ENCODE peak calls at places on chromosome 12, in six cellular contexts. I is stimulated activated CD4-positive, alpha-beta T cell treated with anti-CD3 and anti-CD28 coated beads, Interleukin-2, amount 100 ng/mL, for 48 hours; D is neural progenitor cell; M is ecto neural progenitor cell; K is Peyer's patch; U is fibroblast of pulmonary artery. O is an unnamed sample.

GRCh38 chr12:45509187-45509586 is 220.3 kb upstream of the ARID2 start:
- DNase-seq in I (no peak), D (no peak), M (no peak), K (no peak), U (no peak), O (no peak)

GRCh38 chr12:6582196-6582595 is 14.1 kb upstream of the NOP2 start:
- DNase-seq in I (no peak), D (peak; percentile 47), M (no peak), K (no peak), U (no peak), O (no peak)

GRCh38 chr12:13195244-13195643 is 1.3 kb upstream of the EMP1 start:
- DNase-seq in I (no peak), D (no peak), M (no peak), K (no peak), U (no peak), O (no peak)

GRCh38 chr12:19740472-19741131 is 301.3 kb downstream of the AEBP2 start:
- DNase-seq in I (no peak), D (no peak), M (no peak), K (no peak), U (no peak), O (no peak)

GRCh38 chr12:124633269-124633953 is 66.0 kb upstream of the NCOR2 start:
- DNase-seq in I (no peak), D (no peak), M (no peak), K (no peak), U (peak; percentile 80), O (no peak)

GRCh38 chr12:128929046-128929445 is 75.8 kb downstream of the GLT1D1 start:
- DNase-seq in I (no peak), D (no peak), M (no peak), K (no peak), U (no peak), O (no peak)

GRCh38 chr12:113586461-113586860 is 114.8 kb upstream of the LHX5 start:
- DNase-seq in I (no peak), D (no peak), M (no peak), K (no peak), U (no peak), O (no peak)

GRCh38 chr12:107593713-107594381 is 91.8 kb upstream of the PWP1 start:
- DNase-seq in I (no peak), D (no peak), M (no peak), K (no peak), U (no peak), O (no peak)

GRCh38 chr12:71160585-71160984 is 2.8 kb upstream of the TSPAN8 start:
- DNase-seq in I (no peak), D (no peak), M (no peak), K (no peak), U (peak; percentile 38), O (no peak)

GRCh38 chr12:14955876-14956811 is 5.3 kb downstream of the ARHGDIB start:
- DNase-seq in I (no peak), D (no peak), M (no peak), K (no peak), U (no peak), O (no peak)

GRCh38 chr12:6226002-6226700 is 26.0 kb downstream of the CD9 start:
- DNase-seq in I (no peak), D (no peak), M (no peak), K (no peak), U (peak; percentile 96), O (no peak)

GRCh38 chr12:100553851-100554404 is 19.6 kb upstream of the GAS2L3 start:
- DNase-seq in I (no peak), D (peak; percentile 15), M (no peak), K (peak; percentile 58), U (no peak), O (no peak)